ENCODE peak calls at places on chromosomes 6 and 20, in five cellular contexts. M is GM12878, O is K562, R is H1, G is HepG2. X is an unnamed sample.

GRCh38 chr6:40165036-40165709 is 230.9 kb upstream of the MOCS1 start:
- DNase-seq in M (no peak), O (peak; percentile 67), R (no peak), G (no peak), X (no peak)

GRCh38 chr6:38487423-38487822 is 152.3 kb downstream of the BTBD9 start:
- DNase-seq in M (no peak), O (no peak), R (no peak), G (no peak), X (no peak)

GRCh38 chr20:45933231-45934045 is 1.0 kb upstream of the PCIF1 start:
- DNase-seq in M (peak; percentile 38), O (peak; percentile 87), R (peak; percentile 81), G (peak; percentile 95), X (peak; percentile 66)

GRCh38 chr20:266213-266603 is 8.7 kb downstream of the DEFB132 start:
- DNase-seq in M (no peak), O (no peak), R (no peak), G (no peak), X (no peak)

GRCh38 chr6:22413681-22414305 is 117.0 kb upstream of the PRL start:
- DNase-seq in M (no peak), O (no peak), R (no peak), G (no peak), X (no peak)

GRCh38 chr6:63403725-63404124 is 83.9 kb upstream of the LGSN start:
- DNase-seq in M (no peak), O (no peak), R (no peak), G (no peak), X (no peak)

GRCh38 chr20:6768228-6769185 is 1.0 kb downstream of the BMP2 start:
- DNase-seq in M (no peak), O (no peak), R (peak; percentile 65), G (no peak), X (no peak)

GRCh38 chr6:136927313-136927712 is 5.2 kb downstream of the SLC35D3 start:
- DNase-seq in M (no peak), O (peak; percentile 51), R (peak; percentile 57), G (peak; percentile 10), X (peak; percentile 7)

GRCh38 chr6:159718634-159719033 is 8.7 kb upstream of the WTAP start:
- DNase-seq in M (no peak), O (peak; percentile 34), R (no peak), G (no peak), X (no peak)

GRCh38 chr6:148395583-148396101 is 53.0 kb downstream of the SASH1 start:
- DNase-seq in M (no peak), O (no peak), R (no peak), G (no peak), X (no peak)

GRCh38 chr6:33116881-33117711 is 41.3 kb downstream of the HLA-DPB1 start:
- DNase-seq in M (no peak), O (no peak), R (peak; percentile 78), G (no peak), X (no peak)

GRCh38 chr6:11093065-11093590 is 506 bp upstream of the SMIM13 start:
- DNase-seq in M (no peak), O (peak; percentile 68), R (no peak), G (no peak), X (no peak)

DNA sequence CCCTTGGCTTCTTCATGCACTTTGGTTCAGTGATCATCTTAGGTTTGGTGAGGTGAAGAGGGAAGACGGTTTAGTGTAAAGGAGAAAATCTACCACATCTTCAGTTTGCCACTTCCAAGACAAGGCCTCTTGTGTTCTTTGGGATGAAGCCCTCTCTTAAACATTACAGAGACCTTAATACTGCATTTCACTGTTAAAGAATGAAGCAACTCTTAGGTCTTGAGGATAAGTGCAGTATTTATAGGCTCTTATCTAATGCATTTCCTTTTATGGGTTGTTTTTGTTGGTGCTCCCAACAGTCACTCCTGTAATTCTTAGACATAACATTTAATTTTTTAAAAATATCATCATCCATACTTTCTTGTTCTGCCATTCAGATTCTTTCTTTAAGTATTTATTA is 139.9 kb upstream of the LAMP5 start:
- DNase-seq in M (no peak), O (no peak), R (no peak), G (no peak), X (no peak)
- TF ChIP-seq SRF in M (no peak), O (no peak), R (no peak), G (no peak), X (no peak)

DNA sequence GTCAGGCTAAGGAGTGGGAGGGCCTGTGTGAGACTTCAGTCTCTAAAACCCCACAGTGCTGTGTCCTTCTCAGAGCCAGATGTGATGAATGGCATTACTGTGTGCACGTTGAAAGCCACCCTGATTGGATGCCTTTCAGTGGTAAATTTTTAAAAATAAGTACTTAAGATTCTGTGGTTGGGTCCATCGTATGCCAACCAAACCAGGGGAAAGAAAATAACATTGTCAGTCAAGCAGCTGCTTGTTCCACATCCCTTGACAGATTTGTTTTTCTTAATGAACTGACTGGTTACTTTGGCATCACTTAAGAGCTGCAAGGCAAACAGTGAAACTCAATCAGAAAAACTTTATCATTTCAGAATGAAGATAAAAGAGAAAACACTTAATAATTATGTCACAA is 334.0 kb upstream of the NT5E start:
- DNase-seq in M (no peak), O (no peak), R (no peak), G (no peak), X (no peak)
- TF ChIP-seq SRF in M (no peak), O (no peak), R (no peak), G (no peak), X (no peak)

GRCh38 chr20:2208897-2209296 is 86.9 kb upstream of the TGM3 start:
- DNase-seq in M (no peak), O (no peak), R (no peak), G (no peak), X (no peak)

GRCh38 chr20:2206957-2207769 is 88.6 kb upstream of the TGM3 start:
- DNase-seq in M (peak; percentile 19), O (peak; percentile 38), R (peak; percentile 91), G (peak; percentile 53), X (peak; percentile 29)

GRCh38 chr20:2212457-2213005 is 83.3 kb upstream of the TGM3 start:
- DNase-seq in M (no peak), O (no peak), R (no peak), G (no peak), X (no peak)

GRCh38 chr20:2207770-2208097 is 88.1 kb upstream of the TGM3 start:
- DNase-seq in M (no peak), O (no peak), R (no peak), G (no peak), X (no peak)

GRCh38 chr20:2210646-2211556 is 84.9 kb upstream of the TGM3 start:
- DNase-seq in M (no peak), O (peak; percentile 5), R (no peak), G (no peak), X (no peak)
- TF ChIP-seq SRF in M (no peak), O (no peak), R (no peak), G (no peak), X (no peak)

GRCh38 chr6:99606670-99607415 is at the start of gene PRDM13:
- DNase-seq in M (no peak), O (no peak), R (peak; percentile 73), G (no peak), X (no peak)
- TF ChIP-seq SRF in M (no peak), O (no peak), R (no peak), G (no peak), X (no peak)

GRCh38 chr6:125259354-125259736 is 42.4 kb downstream of the HDDC2 start:
- DNase-seq in M (no peak), O (no peak), R (no peak), G (no peak), X (no peak)

GRCh38 chr6:125262026-125263013 is 39.4 kb downstream of the HDDC2 start:
- DNase-seq in M (no peak), O (no peak), R (no peak), G (no peak), X (no peak)

GRCh38 chr6:125257351-125257750 is 44.4 kb downstream of the HDDC2 start:
- DNase-seq in M (no peak), O (no peak), R (no peak), G (no peak), X (no peak)

GRCh38 chr6:125255201-125255600 is 46.6 kb downstream of the HDDC2 start:
- DNase-seq in M (no peak), O (no peak), R (no peak), G (no peak), X (no peak)

DNA sequence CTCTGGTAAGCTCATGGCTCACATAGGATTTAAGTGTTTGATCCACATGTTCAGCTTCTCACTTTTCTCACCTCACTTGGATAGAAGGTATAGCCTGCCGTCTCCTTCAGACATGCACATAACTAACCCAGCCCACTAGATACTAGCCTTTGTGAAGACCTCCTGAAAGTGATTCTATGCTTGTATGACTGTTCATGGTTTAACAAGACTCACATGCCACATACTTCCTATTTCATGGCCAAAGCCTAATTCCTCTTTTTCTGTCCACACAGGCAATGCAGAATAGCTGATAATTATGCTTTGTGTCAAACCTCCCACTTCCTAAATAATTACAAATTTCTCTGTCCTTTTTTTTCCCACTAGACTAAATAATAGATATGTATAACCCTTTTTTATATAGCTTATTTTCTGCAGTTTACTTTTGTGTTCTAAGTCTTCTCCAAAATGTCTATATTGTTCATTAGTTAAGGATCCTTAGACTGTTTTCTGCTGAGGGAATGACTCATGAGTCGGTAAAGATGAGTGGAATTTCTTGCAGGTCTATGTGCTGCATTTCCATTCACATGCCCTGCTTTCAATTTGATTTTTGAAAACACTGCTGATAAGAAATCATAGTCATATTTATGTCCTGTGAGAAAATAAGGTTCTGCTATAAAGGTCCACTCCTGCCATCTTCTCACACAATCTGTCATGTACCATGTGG is 43.0 kb downstream of the HDDC2 start:
- DNase-seq in M (peak; percentile 16), O (no peak), R (no peak), G (no peak), X (no peak)
- TF ChIP-seq SRF in M (no peak), O (no peak), R (no peak), G (no peak), X (no peak)

DNA sequence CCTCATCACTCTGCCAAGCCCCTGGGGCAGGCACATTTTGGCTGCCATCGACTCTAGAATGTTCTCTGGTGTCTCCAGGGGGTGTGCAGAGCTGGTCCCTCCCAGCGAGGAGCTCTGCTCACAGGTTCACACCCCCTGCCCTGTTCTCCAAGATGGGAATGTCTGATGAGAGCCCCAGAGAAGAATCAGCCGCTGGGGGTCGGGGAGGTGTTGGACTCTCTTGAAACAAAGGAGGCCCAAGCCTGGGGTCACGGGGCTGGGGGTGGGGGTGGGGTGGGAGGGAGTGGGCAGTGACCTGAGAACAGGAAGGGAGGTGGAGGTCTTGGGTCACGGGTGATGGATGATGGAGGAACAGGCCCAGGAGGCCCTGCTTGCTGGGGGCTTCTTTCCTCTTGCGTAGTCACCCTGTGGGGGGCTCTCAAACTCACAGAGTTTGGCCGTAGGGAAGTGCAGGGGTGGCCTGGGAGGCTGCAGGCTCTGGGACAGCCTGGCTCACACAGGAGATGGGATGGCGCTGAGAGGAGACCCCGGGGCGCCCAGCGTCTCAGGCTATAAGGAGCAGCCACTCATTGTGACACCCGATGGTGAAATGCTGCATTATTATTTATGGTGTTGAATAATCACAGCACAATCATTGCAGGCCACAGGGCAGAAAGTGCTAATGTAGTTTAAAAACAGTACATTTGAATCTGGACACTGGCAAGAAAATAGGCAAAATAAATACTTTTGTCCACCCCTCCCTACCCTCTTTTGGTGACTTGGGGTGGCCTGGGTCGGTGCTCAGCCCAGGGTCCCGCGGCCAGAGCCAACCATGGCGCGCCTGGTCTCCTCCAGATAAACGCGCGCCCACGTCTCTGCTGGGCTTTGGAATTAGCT is 27.1 kb upstream of the BHLHE23 start:
- DNase-seq in M (no peak), O (no peak), R (no peak), G (no peak), X (no peak)
- TF ChIP-seq SRF in M (no peak), O (no peak), R (no peak), G (no peak), X (no peak)

X was measured in HCT116.